ENCODE peak calls at places on chromosomes 1 and 21, in eight cellular contexts. Z, B, S, J, H, Q, I and K are unnamed samples.

GRCh38 chr21:27704567-27705166 is 737.8 kb upstream of the ADAMTS5 start:
- DNase-seq in Z (no peak), B (no peak), S (no peak), J (no peak), H (no peak), Q (no peak), I (no peak), K (no peak)

GRCh38 chr1:3555131-3555920 is 56.0 kb downstream of the MEGF6 start:
- DNase-seq in Z (no peak), B (no peak), S (no peak), J (no peak), H (peak), Q (no peak), I (no peak), K (no peak)

GRCh38 chr1:66626261-66626660 is 92.3 kb downstream of the SGIP1 start:
- DNase-seq in Z (no peak), B (no peak), S (no peak), J (no peak), H (no peak), Q (no peak), I (no peak), K (no peak)

GRCh38 chr1:33330376-33330890 is 9.5 kb upstream of the A3GALT2 start:
- DNase-seq in Z (no peak), B (peak), S (no peak), J (no peak), H (no peak), Q (no peak), I (no peak), K (no peak)

GRCh38 chr1:43549921-43550597 is 19.4 kb downstream of the PTPRF start:
- DNase-seq in Z (no peak), B (no peak), S (peak), J (no peak), H (peak), Q (no peak), I (no peak), K (no peak)

GRCh38 chr21:16117851-16118592 is 388.2 kb downstream of the USP25 start:
- DNase-seq in Z (no peak), B (peak), S (no peak), J (peak), H (no peak), Q (no peak), I (peak), K (no peak)

GRCh38 chr1:29631836-29632420 is 395.6 kb downstream of the PTPRU start:
- DNase-seq in Z (no peak), B (no peak), S (no peak), J (no peak), H (no peak), Q (no peak), I (no peak), K (no peak)

GRCh38 chr1:15428815-15429435 is 9.3 kb upstream of the CTRC start:
- DNase-seq in Z (no peak), B (no peak), S (peak), J (no peak), H (no peak), Q (no peak), I (no peak), K (no peak)

GRCh38 chr1:116415699-116416533 is 42.9 kb downstream of the ATP1A1 start:
- DNase-seq in Z (no peak), B (peak), S (peak), J (no peak), H (no peak), Q (no peak), I (no peak), K (peak)

GRCh38 chr1:25360596-25361581 is 22.8 kb downstream of the TMEM50A start:
- DNase-seq in Z (no peak), B (peak), S (peak), J (peak), H (no peak), Q (no peak), I (peak), K (no peak)

GRCh38 chr1:213982814-213983588 is 4.8 kb upstream of the PROX1 start:
- DNase-seq in Z (no peak), B (no peak), S (peak), J (no peak), H (no peak), Q (no peak), I (no peak), K (no peak)

GRCh38 chr1:4960336-4960735 is 305.9 kb downstream of the AJAP1 start:
- DNase-seq in Z (no peak), B (no peak), S (no peak), J (no peak), H (no peak), Q (no peak), I (no peak), K (no peak)

GRCh38 chr1:107277022-107277421 is 136.2 kb downstream of the NTNG1 start:
- DNase-seq in Z (peak), B (peak), S (no peak), J (peak), H (peak), Q (no peak), I (peak), K (no peak)